ENCODE peak calls at places on chromosomes 6 and 20, in four cellular contexts. One of them, this sample, is unnamed.

GRCh38 chr6:10529231-10529801 is 8.2 kb downstream of the GCNT2 start:
- DNase-seq in fibroblast of pulmonary artery: no peak
- DNase-seq in natural killer cell: no peak
- DNase-seq in omental fat pad: no peak
- DNase-seq in this sample: peak; percentile 35

GRCh38 chr6:54074591-54075195 is 36.5 kb upstream of the MLIP start:
- DNase-seq in fibroblast of pulmonary artery: peak; percentile 35
- DNase-seq in natural killer cell: no peak
- DNase-seq in omental fat pad: no peak
- DNase-seq in this sample: no peak

GRCh38 chr6:138239774-138240173 is 21.5 kb upstream of the PBOV1 start:
- DNase-seq in fibroblast of pulmonary artery: no peak
- DNase-seq in natural killer cell: no peak
- DNase-seq in omental fat pad: no peak
- DNase-seq in this sample: peak; percentile 39

GRCh38 chr6:116476021-116476678 is 15.0 kb downstream of the CALHM6 start:
- DNase-seq in fibroblast of pulmonary artery: peak; percentile 55
- DNase-seq in natural killer cell: peak; percentile 26
- DNase-seq in omental fat pad: no peak
- DNase-seq in this sample: no peak

GRCh38 chr20:20304942-20305341 is 63.0 kb upstream of the INSM1 start:
- DNase-seq in fibroblast of pulmonary artery: no peak
- DNase-seq in natural killer cell: no peak
- DNase-seq in omental fat pad: no peak
- DNase-seq in this sample: no peak

GRCh38 chr6:168133707-168134398 is 54.8 kb upstream of the FRMD1 start:
- DNase-seq in fibroblast of pulmonary artery: peak; percentile 11
- DNase-seq in natural killer cell: peak; percentile 3
- DNase-seq in omental fat pad: no peak
- DNase-seq in this sample: no peak

GRCh38 chr6:30511147-30511546 is 21.8 kb downstream of the HLA-E start:
- DNase-seq in fibroblast of pulmonary artery: no peak
- DNase-seq in natural killer cell: no peak
- DNase-seq in omental fat pad: no peak
- DNase-seq in this sample: no peak

GRCh38 chr20:63026582-63027424 is 20.0 kb upstream of the BHLHE23 start:
- DNase-seq in fibroblast of pulmonary artery: no peak
- DNase-seq in natural killer cell: no peak
- DNase-seq in omental fat pad: no peak
- DNase-seq in this sample: no peak

GRCh38 chr6:21107796-21108195 is 485.8 kb upstream of the SOX4 start:
- DNase-seq in fibroblast of pulmonary artery: no peak
- DNase-seq in natural killer cell: no peak
- DNase-seq in omental fat pad: no peak
- DNase-seq in this sample: no peak

GRCh38 chr6:34143884-34144580 is 1.9 kb downstream of the GRM4 start:
- DNase-seq in fibroblast of pulmonary artery: no peak
- DNase-seq in natural killer cell: no peak
- DNase-seq in omental fat pad: no peak
- DNase-seq in this sample: no peak

GRCh38 chr6:111210074-111210729 is 122.9 kb downstream of the SLC16A10 start:
- DNase-seq in fibroblast of pulmonary artery: peak; percentile 75
- DNase-seq in natural killer cell: no peak
- DNase-seq in omental fat pad: no peak
- DNase-seq in this sample: no peak

GRCh38 chr6:43547202-43547601 is 28.6 kb downstream of the XPO5 start:
- DNase-seq in fibroblast of pulmonary artery: no peak
- DNase-seq in natural killer cell: no peak
- DNase-seq in omental fat pad: no peak
- DNase-seq in this sample: no peak

GRCh38 chr20:33673411-33674293 is 576 bp downstream of the NECAB3 start:
- DNase-seq in fibroblast of pulmonary artery: no peak
- DNase-seq in natural killer cell: no peak
- DNase-seq in omental fat pad: no peak
- DNase-seq in this sample: no peak

GRCh38 chr20:346640-347316 is at the start of gene NRSN2:
- DNase-seq in fibroblast of pulmonary artery: peak; percentile 66
- DNase-seq in natural killer cell: no peak
- DNase-seq in omental fat pad: no peak
- DNase-seq in this sample: peak; percentile 76

GRCh38 chr6:141866731-141867502 is 265.8 kb upstream of the GJE1 start:
- DNase-seq in fibroblast of pulmonary artery: no peak
- DNase-seq in natural killer cell: no peak
- DNase-seq in omental fat pad: no peak
- DNase-seq in this sample: no peak

GRCh38 chr20:25296094-25297093 is 48.5 kb downstream of the PYGB start:
- DNase-seq in fibroblast of pulmonary artery: no peak
- DNase-seq in natural killer cell: no peak
- DNase-seq in omental fat pad: no peak
- DNase-seq in this sample: no peak

GRCh38 chr6:105272783-105273182 is 93.0 kb upstream of the POPDC3 start:
- DNase-seq in fibroblast of pulmonary artery: peak; percentile 36
- DNase-seq in natural killer cell: no peak
- DNase-seq in omental fat pad: no peak
- DNase-seq in this sample: peak; percentile 47

GRCh38 chr20:46220808-46221207 is 87.5 kb downstream of the CDH22 start:
- DNase-seq in fibroblast of pulmonary artery: no peak
- DNase-seq in natural killer cell: no peak
- DNase-seq in omental fat pad: no peak
- DNase-seq in this sample: no peak

GRCh38 chr20:4545526-4545925 is 176.2 kb upstream of the PRND start:
- DNase-seq in fibroblast of pulmonary artery: peak; percentile 47
- DNase-seq in natural killer cell: no peak
- DNase-seq in omental fat pad: no peak
- DNase-seq in this sample: no peak

GRCh38 chr20:2101057-2101934 is at the start of gene STK35:
- DNase-seq in fibroblast of pulmonary artery: peak; percentile 59
- DNase-seq in natural killer cell: no peak
- DNase-seq in omental fat pad: no peak
- DNase-seq in this sample: no peak

GRCh38 chr6:112833546-112834215 is 486.6 kb downstream of the RFPL4B start:
- DNase-seq in fibroblast of pulmonary artery: peak; percentile 15
- DNase-seq in natural killer cell: no peak
- DNase-seq in omental fat pad: no peak
- DNase-seq in this sample: no peak

GRCh38 chr20:17961600-17961965 is 7.0 kb downstream of the SNX5 start:
- DNase-seq in fibroblast of pulmonary artery: no peak
- DNase-seq in natural killer cell: no peak
- DNase-seq in omental fat pad: no peak
- DNase-seq in this sample: no peak

GRCh38 chr6:89597372-89597771 is 41.2 kb downstream of the LYRM2 start:
- DNase-seq in fibroblast of pulmonary artery: no peak
- DNase-seq in natural killer cell: no peak
- DNase-seq in omental fat pad: no peak
- DNase-seq in this sample: no peak

GRCh38 chr6:89596056-89596455 is 42.5 kb downstream of the LYRM2 start:
- DNase-seq in fibroblast of pulmonary artery: no peak
- DNase-seq in natural killer cell: no peak
- DNase-seq in omental fat pad: no peak
- DNase-seq in this sample: no peak

GRCh38 chr6:89599727-89600126 is 38.8 kb downstream of the LYRM2 start:
- DNase-seq in fibroblast of pulmonary artery: no peak
- DNase-seq in natural killer cell: no peak
- DNase-seq in omental fat pad: no peak
- DNase-seq in this sample: no peak

GRCh38 chr6:89596484-89596883 is 42.1 kb downstream of the LYRM2 start:
- DNase-seq in fibroblast of pulmonary artery: no peak
- DNase-seq in natural killer cell: no peak
- DNase-seq in omental fat pad: no peak
- DNase-seq in this sample: no peak

DNA sequence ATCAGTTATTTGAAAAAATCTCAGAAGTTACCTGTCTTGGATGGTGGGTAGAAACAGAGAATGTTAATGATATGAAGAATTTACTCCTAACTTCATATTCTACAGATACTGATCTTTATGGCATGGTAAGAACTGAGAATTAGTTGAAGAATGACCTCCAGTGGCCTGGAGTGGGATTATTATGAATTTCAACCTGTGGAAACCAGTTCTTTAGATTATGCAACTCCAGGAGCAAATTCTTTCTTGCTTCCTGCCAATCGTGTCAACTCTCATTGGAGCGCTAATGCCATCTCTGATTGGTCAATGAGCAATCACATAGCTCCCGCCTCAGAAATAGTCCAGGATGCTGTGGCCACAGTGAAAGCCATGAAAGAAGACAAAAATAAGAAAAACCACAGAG is 40.6 kb downstream of the LYRM2 start:
- DNase-seq in fibroblast of pulmonary artery: peak; percentile 46
- DNase-seq in natural killer cell: no peak
- DNase-seq in omental fat pad: no peak
- DNase-seq in this sample: peak; percentile 27
- TF ChIP-seq CTCF in fibroblast of pulmonary artery: peak; percentile 3
- TF ChIP-seq CTCF in natural killer cell: no peak
- TF ChIP-seq CTCF in omental fat pad: no peak
- TF ChIP-seq CTCF in this sample: no peak

GRCh38 chr6:52697903-52698302 is 27.0 kb downstream of the TMEM14A start:
- DNase-seq in fibroblast of pulmonary artery: peak; percentile 38
- DNase-seq in natural killer cell: no peak
- DNase-seq in omental fat pad: no peak
- DNase-seq in this sample: no peak
- TF ChIP-seq CTCF in fibroblast of pulmonary artery: peak; percentile 27
- TF ChIP-seq CTCF in natural killer cell: no peak
- TF ChIP-seq CTCF in omental fat pad: no peak
- TF ChIP-seq CTCF in this sample: no peak

GRCh38 chr6:31870385-31870921 is 7.8 kb upstream of the NEU1 start:
- DNase-seq in fibroblast of pulmonary artery: no peak
- DNase-seq in natural killer cell: no peak
- DNase-seq in omental fat pad: no peak
- DNase-seq in this sample: no peak
- TF ChIP-seq CTCF in fibroblast of pulmonary artery: no peak
- TF ChIP-seq CTCF in natural killer cell: no peak
- TF ChIP-seq CTCF in omental fat pad: no peak
- TF ChIP-seq CTCF in this sample: no peak

DNA sequence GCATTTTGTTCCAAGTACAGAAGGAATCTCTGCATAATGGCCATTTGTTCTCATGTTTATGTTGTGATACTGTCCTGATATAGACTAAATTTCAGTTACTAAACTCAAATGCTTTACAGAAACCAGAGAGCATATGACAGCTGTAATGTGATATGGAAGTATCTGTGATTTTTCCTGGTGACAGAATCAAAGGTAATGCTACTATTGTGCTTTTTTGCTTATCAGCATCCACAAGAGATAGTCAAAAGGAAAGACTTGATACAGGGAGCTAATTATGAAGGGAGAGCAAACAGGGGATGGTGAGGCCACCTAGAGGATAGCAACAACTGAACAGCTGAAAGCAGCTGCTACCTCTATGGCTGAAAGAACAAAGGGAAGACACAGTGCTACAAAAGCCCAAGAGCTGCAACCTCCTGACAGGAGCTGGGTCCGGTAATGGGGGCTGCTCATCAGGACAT is 181.4 kb downstream of the PHF3 start:
- DNase-seq in fibroblast of pulmonary artery: peak; percentile 54
- DNase-seq in natural killer cell: no peak
- DNase-seq in omental fat pad: no peak
- DNase-seq in this sample: no peak
- TF ChIP-seq CTCF in fibroblast of pulmonary artery: peak; percentile 52
- TF ChIP-seq CTCF in natural killer cell: no peak
- TF ChIP-seq CTCF in omental fat pad: no peak
- TF ChIP-seq CTCF in this sample: no peak

GRCh38 chr20:48995599-48995998 is 50.5 kb upstream of the CSE1L start:
- DNase-seq in fibroblast of pulmonary artery: no peak
- DNase-seq in natural killer cell: no peak
- DNase-seq in omental fat pad: no peak
- DNase-seq in this sample: no peak

DNA sequence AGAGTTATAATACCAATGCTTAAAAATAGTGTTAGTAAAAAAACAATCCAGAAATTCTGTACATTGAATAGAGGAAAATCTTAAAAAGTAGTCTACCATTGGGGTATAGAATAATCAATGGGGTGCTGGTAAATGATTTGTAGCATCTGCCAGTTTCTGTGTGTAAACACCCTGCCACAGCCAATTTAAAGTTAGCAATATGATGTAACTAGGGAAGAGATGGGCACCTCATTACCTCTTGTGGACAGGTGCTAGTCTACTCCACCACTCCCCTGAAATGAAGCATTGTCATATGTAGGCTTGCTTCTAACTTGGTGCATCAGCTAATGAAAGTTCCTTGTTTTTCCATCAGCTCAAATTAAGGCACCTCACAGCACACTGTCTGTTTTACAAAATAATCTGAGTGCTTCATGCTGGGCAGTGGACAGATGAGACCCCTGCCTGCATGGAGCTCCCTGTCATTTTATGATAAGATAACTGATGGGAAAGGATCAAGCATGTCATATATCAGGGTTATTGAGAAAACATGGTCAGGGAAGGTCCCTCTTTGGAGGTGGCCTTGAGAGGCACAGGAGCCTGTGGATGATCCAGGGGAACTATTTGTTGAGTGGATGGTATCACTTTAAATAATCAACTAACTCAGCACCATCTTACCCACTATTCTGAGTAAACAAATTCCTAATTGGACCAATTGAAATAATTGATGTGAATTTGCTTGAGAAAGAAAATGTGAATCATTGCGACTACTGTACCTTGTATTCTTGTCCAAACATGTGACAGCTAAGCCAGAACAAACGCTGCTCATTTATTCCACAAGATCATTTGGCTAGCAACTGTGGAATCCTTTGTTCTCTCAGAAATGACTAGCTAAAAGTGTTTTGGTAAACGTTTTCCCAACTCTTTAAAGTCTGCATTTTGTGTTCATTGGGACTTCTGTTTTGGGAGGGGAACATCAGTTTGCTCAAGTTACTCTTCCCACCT is 45.9 kb upstream of the CSE1L start:
- DNase-seq in fibroblast of pulmonary artery: no peak
- DNase-seq in natural killer cell: no peak
- DNase-seq in omental fat pad: no peak
- DNase-seq in this sample: no peak
- TF ChIP-seq CTCF in fibroblast of pulmonary artery: no peak
- TF ChIP-seq CTCF in natural killer cell: no peak
- TF ChIP-seq CTCF in omental fat pad: no peak
- TF ChIP-seq CTCF in this sample: no peak

DNA sequence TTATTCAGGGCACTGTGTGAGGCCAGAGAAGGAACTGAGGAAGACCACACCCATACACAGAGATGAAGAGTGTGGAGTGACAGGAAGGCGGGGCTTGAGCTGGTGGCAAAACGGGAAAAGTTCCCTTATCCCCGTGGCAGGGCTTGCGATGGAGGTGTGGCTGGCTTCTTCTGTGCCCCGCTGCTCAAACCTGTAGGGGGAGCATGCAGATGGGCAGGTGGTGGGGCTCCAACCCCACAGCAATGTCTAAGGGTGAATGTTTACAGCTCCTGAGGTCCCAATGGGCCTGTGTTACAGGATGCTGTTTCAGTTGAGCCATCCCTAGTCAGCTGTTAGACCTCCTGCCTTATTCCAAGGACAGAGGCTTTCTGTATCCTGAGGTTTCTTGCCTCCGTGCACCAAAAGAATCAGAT is 105.9 kb downstream of the LY86 start:
- DNase-seq in fibroblast of pulmonary artery: no peak
- DNase-seq in natural killer cell: no peak
- DNase-seq in omental fat pad: no peak
- DNase-seq in this sample: no peak
- TF ChIP-seq CTCF in fibroblast of pulmonary artery: no peak
- TF ChIP-seq CTCF in natural killer cell: no peak
- TF ChIP-seq CTCF in omental fat pad: no peak
- TF ChIP-seq CTCF in this sample: no peak

This sample was measured in pancreas.